ENCODE peak calls at places on chromosome 11, in five cellular contexts. One of them, this sample, is unnamed.

GRCh38 chr11:86934933-86935579 is 20.1 kb downstream of the FZD4 start:
- DNase-seq in Right ventricle myocardium inferior: no peak
- DNase-seq in HTR-8/SVneo: no peak
- DNase-seq in DMS153: no peak
- DNase-seq in thoracic aorta: no peak
- DNase-seq in this sample: no peak

GRCh38 chr11:120344302-120345004 is 8.2 kb downstream of the ARHGEF12 start:
- DNase-seq in Right ventricle myocardium inferior: no peak
- DNase-seq in HTR-8/SVneo: peak
- DNase-seq in DMS153: no peak
- DNase-seq in thoracic aorta: no peak
- DNase-seq in this sample: no peak

GRCh38 chr11:2816941-2817421 is 68.6 kb downstream of the CDKN1C start:
- DNase-seq in Right ventricle myocardium inferior: peak
- DNase-seq in HTR-8/SVneo: no peak
- DNase-seq in DMS153: no peak
- DNase-seq in thoracic aorta: no peak
- DNase-seq in this sample: no peak

GRCh38 chr11:86551693-86552092 is 120.7 kb downstream of the ME3 start:
- DNase-seq in Right ventricle myocardium inferior: no peak
- DNase-seq in HTR-8/SVneo: no peak
- DNase-seq in DMS153: no peak
- DNase-seq in thoracic aorta: no peak
- DNase-seq in this sample: no peak

GRCh38 chr11:118206612-118207031 is 18.2 kb downstream of the JAML start:
- DNase-seq in Right ventricle myocardium inferior: no peak
- DNase-seq in HTR-8/SVneo: no peak
- DNase-seq in DMS153: no peak
- DNase-seq in thoracic aorta: no peak
- DNase-seq in this sample: no peak

GRCh38 chr11:119056397-119056999 is 507 bp downstream of the HYOU1 start:
- DNase-seq in Right ventricle myocardium inferior: no peak
- DNase-seq in HTR-8/SVneo: peak
- DNase-seq in DMS153: no peak
- DNase-seq in thoracic aorta: no peak
- DNase-seq in this sample: no peak

GRCh38 chr11:8763070-8763469 is 80.5 kb downstream of the RPL27A start:
- DNase-seq in Right ventricle myocardium inferior: no peak
- DNase-seq in HTR-8/SVneo: no peak
- DNase-seq in DMS153: no peak
- DNase-seq in thoracic aorta: no peak
- DNase-seq in this sample: no peak

GRCh38 chr11:58631378-58631777 is 8.9 kb downstream of the CNTF start:
- DNase-seq in Right ventricle myocardium inferior: no peak
- DNase-seq in HTR-8/SVneo: no peak
- DNase-seq in DMS153: no peak
- DNase-seq in thoracic aorta: no peak
- DNase-seq in this sample: no peak

GRCh38 chr11:64253043-64253442 is 1.7 kb downstream of the PLCB3 start:
- DNase-seq in Right ventricle myocardium inferior: no peak
- DNase-seq in HTR-8/SVneo: no peak
- DNase-seq in DMS153: no peak
- DNase-seq in thoracic aorta: no peak
- DNase-seq in this sample: no peak

GRCh38 chr11:540583-541432 is 3.5 kb downstream of the LRRC56 start:
- DNase-seq in Right ventricle myocardium inferior: no peak
- DNase-seq in HTR-8/SVneo: no peak
- DNase-seq in DMS153: no peak
- DNase-seq in thoracic aorta: no peak
- DNase-seq in this sample: no peak

GRCh38 chr11:120245434-120245833 is 5.5 kb downstream of the POU2F3 start:
- DNase-seq in Right ventricle myocardium inferior: no peak
- DNase-seq in HTR-8/SVneo: no peak
- DNase-seq in DMS153: no peak
- DNase-seq in thoracic aorta: no peak
- DNase-seq in this sample: no peak

GRCh38 chr11:57344826-57345225 is 6.7 kb downstream of the P2RX3 start:
- DNase-seq in Right ventricle myocardium inferior: no peak
- DNase-seq in HTR-8/SVneo: no peak
- DNase-seq in DMS153: no peak
- DNase-seq in thoracic aorta: no peak
- DNase-seq in this sample: no peak

GRCh38 chr11:3824714-3825472 is 15.9 kb downstream of the RHOG start:
- DNase-seq in Right ventricle myocardium inferior: no peak
- DNase-seq in HTR-8/SVneo: peak
- DNase-seq in DMS153: no peak
- DNase-seq in thoracic aorta: no peak
- DNase-seq in this sample: no peak

GRCh38 chr11:58513747-58514367 is 6.0 kb upstream of the OR5B21 start:
- DNase-seq in Right ventricle myocardium inferior: no peak
- DNase-seq in HTR-8/SVneo: peak
- DNase-seq in DMS153: peak
- DNase-seq in thoracic aorta: no peak
- DNase-seq in this sample: no peak

GRCh38 chr11:34630544-34630943 is 9.7 kb downstream of the EHF start:
- DNase-seq in Right ventricle myocardium inferior: no peak
- DNase-seq in HTR-8/SVneo: no peak
- DNase-seq in DMS153: no peak
- DNase-seq in thoracic aorta: no peak
- DNase-seq in this sample: no peak

GRCh38 chr11:19508166-19508565 is 204.5 kb upstream of the NAV2 start:
- DNase-seq in Right ventricle myocardium inferior: no peak
- DNase-seq in HTR-8/SVneo: peak
- DNase-seq in DMS153: no peak
- DNase-seq in thoracic aorta: no peak
- DNase-seq in this sample: no peak